ENCODE peak calls at places on chromosomes 11 and 22, in five cellular contexts. R, U, O, W and Z are unnamed samples.

GRCh38 chr11:65861165-65861505 is 902 bp downstream of the MUS81 start:
- DNase-seq in R (no peak), O (no peak), U (no peak), W (no peak), Z (peak; percentile 30)

GRCh38 chr11:67408437-67409200 is 4.7 kb downstream of the TBC1D10C start:
- DNase-seq in U (no peak), R (no peak), O (no peak), W (peak; percentile 76), Z (no peak)

GRCh38 chr11:77046060-77046501 is 11.9 kb downstream of the B3GNT6 start:
- DNase-seq in O (no peak), U (peak; percentile 54), R (peak; percentile 71), W (no peak), Z (peak; percentile 55)

GRCh38 chr11:100709233-100709999 is 22.3 kb downstream of the ARHGAP42 start:
- DNase-seq in R (no peak), W (no peak), O (no peak), U (no peak), Z (peak; percentile 55)

GRCh38 chr22:19513823-19514222 is 10.4 kb downstream of the CLDN5 start:
- DNase-seq in U (no peak), O (no peak), W (no peak), R (no peak), Z (no peak)

GRCh38 chr11:24391165-24391564 is 105.7 kb upstream of the LUZP2 start:
- DNase-seq in W (no peak), R (peak; percentile 1), U (no peak), O (no peak), Z (no peak)

GRCh38 chr11:15824060-15824459 is 532.3 kb downstream of the SOX6 start:
- DNase-seq in R (no peak), W (no peak), O (no peak), U (no peak), Z (no peak)

GRCh38 chr11:61955031-61955415 is 4.9 kb downstream of the BEST1 start:
- DNase-seq in U (no peak), O (peak; percentile 72), W (no peak), R (no peak), Z (peak; percentile 54)

GRCh38 chr22:48477031-48477721 is 1350.5 kb downstream of the BRD1 start:
- DNase-seq in U (no peak), O (no peak), R (no peak), W (no peak), Z (no peak)

GRCh38 chr11:79077684-79078379 is 363.0 kb downstream of the TENM4 start:
- DNase-seq in W (no peak), U (no peak), O (no peak), R (no peak), Z (no peak)

GRCh38 chr11:1844221-1845094 is 5.7 kb downstream of the TNNI2 start:
- DNase-seq in U (peak; percentile 42), R (no peak), O (no peak), W (no peak), Z (no peak)

GRCh38 chr22:50697667-50698506 is 25.3 kb downstream of the SHANK3 start:
- DNase-seq in R (no peak), U (no peak), W (no peak), O (no peak), Z (no peak)

GRCh38 chr11:44372989-44373388 is 63.0 kb upstream of the ALX4 start:
- DNase-seq in O (no peak), R (no peak), U (no peak), W (no peak), Z (no peak)

GRCh38 chr11:7467652-7468051 is 17.7 kb upstream of the OLFML1 start:
- DNase-seq in U (no peak), O (no peak), R (no peak), W (no peak), Z (no peak)

GRCh38 chr11:38005597-38005996 is 1407.6 kb upstream of the RAG2 start:
- DNase-seq in W (no peak), R (no peak), O (no peak), U (no peak), Z (no peak)

GRCh38 chr11:43245471-43245870 is 66.3 kb upstream of the API5 start:
- DNase-seq in R (no peak), U (no peak), W (no peak), O (no peak), Z (no peak)

GRCh38 chr11:88175707-88176066 is 444 bp upstream of the RAB38 start:
- DNase-seq in O (no peak), R (no peak), W (no peak), U (no peak), Z (no peak)

GRCh38 chr11:37712246-37712645 is 1114.2 kb upstream of the RAG2 start:
- DNase-seq in R (no peak), W (no peak), O (no peak), U (no peak), Z (peak; percentile 5)

GRCh38 chr11:8631395-8632110 is 37.5 kb upstream of the STK33 start:
- DNase-seq in U (no peak), W (no peak), O (peak; percentile 48), R (no peak), Z (peak; percentile 51)